ENCODE peak calls at places on chromosomes 11 and 22, in six cellular contexts. F, R, J, B, S and A are unnamed samples.

GRCh38 chr22:25774575-25775026 is 32.6 kb downstream of the MYO18B start:
- DNase-seq in F (no peak), R (no peak), J (no peak), B (no peak), S (peak; percentile 42), A (no peak)

GRCh38 chr11:114678125-114679036 is at the start of gene NXPE2:
- DNase-seq in F (no peak), R (no peak), J (no peak), B (no peak), S (no peak), A (no peak)

GRCh38 chr11:12408156-12408770 is 30.9 kb downstream of the PARVA start:
- DNase-seq in F (no peak), R (no peak), J (no peak), B (no peak), S (no peak), A (no peak)

GRCh38 chr22:28855355-28856094 is 27.8 kb upstream of the ZNRF3 start:
- DNase-seq in F (peak; percentile 67), R (no peak), J (peak; percentile 70), B (peak; percentile 27), S (peak; percentile 44), A (peak; percentile 26)

GRCh38 chr11:103988595-103988969 is 47.9 kb upstream of the DDI1 start:
- DNase-seq in F (no peak), R (no peak), J (no peak), B (no peak), S (no peak), A (no peak)

GRCh38 chr11:6695377-6695776 is 12.2 kb upstream of the MRPL17 start:
- DNase-seq in F (no peak), R (no peak), J (no peak), B (no peak), S (no peak), A (no peak)

GRCh38 chr22:42931421-42932196 is 74.5 kb upstream of the ARFGAP3 start:
- DNase-seq in F (no peak), R (no peak), J (no peak), B (peak; percentile 79), S (no peak), A (peak; percentile 41)

GRCh38 chr11:117933930-117934329 is 4.7 kb upstream of the TMPRSS13 start:
- DNase-seq in F (no peak), R (no peak), J (no peak), B (no peak), S (no peak), A (no peak)

GRCh38 chr11:84990141-84990540 is 637.0 kb downstream of the DLG2 start:
- DNase-seq in F (no peak), R (no peak), J (no peak), B (no peak), S (no peak), A (no peak)

GRCh38 chr11:115820026-115820425 is 315.8 kb upstream of the CADM1 start:
- DNase-seq in F (no peak), R (no peak), J (no peak), B (no peak), S (no peak), A (no peak)

GRCh38 chr11:73070653-73071052 is 71.5 kb downstream of the FCHSD2 start:
- DNase-seq in F (no peak), R (no peak), J (no peak), B (no peak), S (no peak), A (no peak)

GRCh38 chr22:31637938-31638618 is 23.9 kb downstream of the PISD start:
- DNase-seq in F (no peak), R (no peak), J (no peak), B (no peak), S (no peak), A (peak; percentile 46)

GRCh38 chr11:108697872-108698473 is 33.1 kb downstream of the DDX10 start:
- DNase-seq in F (peak; percentile 26), R (no peak), J (peak; percentile 54), B (peak; percentile 49), S (peak; percentile 29), A (peak; percentile 29)

GRCh38 chr11:96001037-96001436 is 77.1 kb upstream of the MTMR2 start:
- DNase-seq in F (no peak), R (no peak), J (no peak), B (no peak), S (no peak), A (no peak)

GRCh38 chr11:95138448-95138847 is 48.8 kb downstream of the ENDOD1 start:
- DNase-seq in F (no peak), R (no peak), J (no peak), B (no peak), S (no peak), A (no peak)

GRCh38 chr22:30202531-30203006 is 44.0 kb downstream of the LIF start:
- DNase-seq in F (no peak), R (no peak), J (no peak), B (no peak), S (no peak), A (no peak)

GRCh38 chr11:35418847-35419712 is at the start of gene SLC1A2:
- DNase-seq in F (no peak), R (no peak), J (no peak), B (no peak), S (peak; percentile 40), A (no peak)

GRCh38 chr11:114265084-114265878 is 30.9 kb upstream of the NNMT start:
- DNase-seq in F (no peak), R (no peak), J (no peak), B (no peak), S (no peak), A (no peak)

GRCh38 chr11:46367244-46367915 is 14.1 kb upstream of the MDK start:
- DNase-seq in F (peak; percentile 66), R (no peak), J (peak; percentile 25), B (no peak), S (no peak), A (peak; percentile 77)
- TF ChIP-seq POLR2AphosphoS5 in F (no peak), R (no peak), J (no peak), B (no peak), S (no peak), A (no peak)

DNA sequence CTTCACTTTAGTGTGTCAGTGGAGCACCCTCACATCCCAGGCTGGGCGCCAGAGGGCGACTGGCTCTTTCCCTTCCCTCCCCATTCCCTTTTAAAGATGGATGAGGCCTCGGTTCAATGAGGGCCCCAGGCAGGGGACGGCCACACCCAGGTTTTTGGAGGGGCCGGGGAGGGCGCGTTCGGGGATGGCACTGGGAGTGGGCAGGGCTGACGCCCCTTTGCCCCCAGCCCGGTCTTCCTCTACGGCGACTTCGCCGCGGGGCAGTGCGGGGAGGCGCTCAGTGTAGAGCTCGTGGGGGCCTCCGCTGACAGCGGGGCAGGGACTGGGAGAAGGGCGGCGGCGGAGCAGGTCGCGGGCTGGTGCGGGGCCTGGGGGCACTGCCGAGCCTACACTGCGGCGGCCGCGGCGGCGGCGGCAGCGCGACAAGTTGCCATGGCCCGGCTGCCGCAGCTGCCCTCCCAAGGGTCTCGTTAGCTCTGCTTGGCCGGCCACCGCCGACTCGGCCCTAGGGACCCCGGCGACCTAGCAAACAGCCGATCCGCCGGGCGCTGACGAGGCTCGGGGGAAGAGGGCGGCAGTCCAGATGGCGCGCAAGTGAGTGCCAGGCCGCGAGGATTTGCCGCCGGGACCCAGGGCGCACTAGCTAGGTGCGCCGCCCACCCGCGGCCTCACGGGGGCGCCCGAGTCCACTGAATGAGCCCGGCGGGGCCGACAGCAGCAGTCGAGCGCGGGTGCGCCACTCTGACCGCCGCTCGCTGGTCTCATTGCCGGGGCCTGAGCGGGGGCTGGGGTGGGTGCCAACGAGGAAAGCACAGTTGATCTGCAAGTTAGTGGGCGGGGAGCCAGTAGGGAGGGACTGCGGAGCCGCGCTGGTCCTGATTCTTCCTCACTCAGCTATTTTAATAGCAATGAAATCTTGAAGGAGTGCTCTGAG is 92.7 kb downstream of the RRM1 start:
- DNase-seq in F (peak; percentile 88), R (peak; percentile 60), J (peak; percentile 39), B (no peak), S (peak; percentile 82), A (peak; percentile 86)
- TF ChIP-seq POLR2A in F (no peak), R (peak; percentile 34), J (no peak), B (no peak), S (no peak), A (no peak)

DNA sequence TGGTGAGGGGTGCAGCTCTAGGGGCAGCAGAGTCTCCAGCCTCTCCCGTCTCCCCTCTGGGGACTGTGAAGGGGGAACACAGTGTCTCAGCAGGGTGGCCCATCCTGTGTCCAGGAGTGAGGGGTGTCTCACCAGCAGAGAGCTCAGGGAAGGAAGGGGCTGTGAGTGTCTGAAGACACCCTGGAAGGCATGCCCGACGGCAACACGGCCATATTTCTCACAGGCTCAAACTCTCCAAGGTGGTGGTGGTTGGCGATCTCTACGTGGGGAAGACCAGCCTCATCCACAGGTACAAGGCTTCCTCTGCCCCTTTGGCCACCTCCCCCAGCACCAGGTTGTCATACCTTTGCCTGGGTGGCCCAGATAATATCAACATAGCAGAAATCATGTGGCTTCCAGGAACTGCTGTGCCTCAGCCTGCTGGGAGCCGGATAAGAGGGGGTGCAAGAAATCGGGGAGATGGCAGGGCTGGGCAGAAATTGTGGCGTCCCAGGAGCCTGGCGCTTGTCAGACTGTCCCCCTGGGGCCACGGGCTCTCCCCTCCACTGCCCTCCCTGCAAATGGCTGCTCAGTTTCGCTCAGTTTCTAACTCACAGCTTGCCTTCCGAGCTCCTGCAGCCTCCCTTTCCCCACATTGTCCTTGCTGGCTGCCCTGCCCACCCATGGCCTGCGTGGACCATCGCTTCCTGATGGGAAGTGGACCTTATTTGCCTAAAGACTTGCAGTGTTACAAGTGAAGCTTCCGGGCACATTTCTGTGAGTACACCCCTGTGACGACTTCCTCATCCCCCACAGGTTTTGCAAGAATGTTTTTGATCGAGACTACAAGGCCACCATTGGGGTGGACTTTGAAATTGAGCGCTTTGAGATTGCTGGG is 7.2 kb downstream of the RAB36 start:
- DNase-seq in F (peak; percentile 62), R (no peak), J (peak; percentile 90), B (no peak), S (no peak), A (no peak)
- TF ChIP-seq TAF1 in F (no peak), R (no peak), J (peak; percentile 32), B (no peak), S (no peak), A (peak; percentile 7)

GRCh38 chr11:64778473-64779298 is at the start of gene SF1:
- DNase-seq in F (peak; percentile 97), R (peak; percentile 99), J (peak; percentile 100), B (peak; percentile 100), S (peak; percentile 84), A (peak; percentile 90)
- TF ChIP-seq POLR2AphosphoS5 in F (peak; percentile 83), R (peak; percentile 97), J (peak; percentile 94), B (peak; percentile 97), S (peak; percentile 88), A (peak; percentile 96)

DNA sequence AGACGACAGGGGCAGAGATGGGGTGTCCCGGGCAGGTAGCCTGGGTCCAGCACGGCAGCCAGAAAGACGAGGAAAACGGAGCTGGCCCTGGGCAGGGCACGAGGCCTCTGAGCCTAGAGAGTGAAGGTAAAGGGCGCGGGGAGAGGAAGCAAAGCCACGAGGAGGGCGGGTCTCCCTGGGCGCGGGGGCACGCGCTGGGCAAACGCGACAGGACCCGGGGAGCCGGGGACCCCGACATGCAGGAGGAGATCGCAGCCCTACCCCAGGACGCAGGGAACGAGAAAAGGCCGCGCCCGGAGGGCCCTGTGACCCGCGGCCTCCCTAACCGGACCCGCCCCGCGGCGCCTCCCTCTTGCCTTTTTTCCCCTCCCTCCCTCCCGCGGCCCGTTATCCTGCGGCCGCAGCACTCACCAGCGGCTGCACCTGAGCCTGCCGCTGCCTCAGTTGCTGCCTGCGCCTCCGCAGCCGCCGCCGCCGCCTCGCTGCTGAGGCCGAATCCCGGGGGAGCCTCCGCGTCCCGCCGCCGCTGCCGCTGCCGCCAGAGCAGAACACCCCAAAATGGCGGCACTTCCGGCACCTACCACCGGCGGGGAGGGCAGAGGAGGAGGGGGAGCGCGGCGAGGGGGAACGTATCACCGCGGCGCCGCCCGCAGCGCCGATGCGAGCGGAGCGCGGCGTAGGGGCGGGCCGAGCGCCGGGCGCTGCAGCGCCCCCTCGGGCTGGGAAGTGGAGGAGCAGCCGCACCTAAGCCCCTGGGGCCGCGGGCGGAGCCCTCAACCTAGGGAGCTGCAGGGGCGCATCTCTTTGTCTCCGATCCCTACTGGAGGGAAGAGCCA is at the start of gene CELF1:
- DNase-seq in F (peak; percentile 88), R (peak; percentile 80), J (peak; percentile 77), B (peak; percentile 50), S (peak; percentile 83), A (peak; percentile 86)
- TF ChIP-seq POLR2A in F (peak; percentile 77), R (peak; percentile 71), J (peak; percentile 42), B (peak; percentile 88), S (no peak), A (peak; percentile 71)